ENCODE peak calls at places on chromosomes 13 and 19, in nine cellular contexts. Q is heart right ventricle, A is AG04449, W is mucosa of descending colon, Y is GM12865, O is psoas muscle, G is HepG2, D is stomach, K is foreskin fibroblast. X is an unnamed sample.

GRCh38 chr13:36839281-36839680 is 20.3 kb downstream of the RFXAP start:
- DNase-seq in Q (no peak), A (no peak), W (no peak), Y (no peak), O (no peak), G (no peak), D (no peak), K (no peak), X (no peak)

GRCh38 chr13:37486171-37486661 is 112.4 kb downstream of the POSTN start:
- DNase-seq in Q (no peak), A (no peak), W (no peak), Y (no peak), O (no peak), G (no peak), D (no peak), K (no peak), X (no peak)

GRCh38 chr13:79966502-79966901 is 374.4 kb downstream of the SPRY2 start:
- DNase-seq in Q (no peak), A (no peak), W (no peak), Y (no peak), O (no peak), G (no peak), D (no peak), K (peak; percentile 56), X (no peak)

GRCh38 chr13:77810430-77810829 is 108.2 kb downstream of the EDNRB start:
- DNase-seq in Q (no peak), A (no peak), W (no peak), Y (peak; percentile 55), O (no peak), G (no peak), D (no peak), K (peak; percentile 11), X (no peak)

GRCh38 chr13:108213946-108214345 is 1.4 kb downstream of the LIG4 start:
- DNase-seq in Q (no peak), A (no peak), W (no peak), Y (no peak), O (no peak), G (no peak), D (no peak), K (no peak), X (no peak)

GRCh38 chr19:19209372-19209771 is 2.4 kb upstream of the NCAN start:
- DNase-seq in Q (no peak), A (no peak), W (no peak), Y (peak; percentile 41), O (no peak), G (no peak), D (no peak), K (no peak), X (no peak)

GRCh38 chr13:45396548-45397095 is 21.6 kb downstream of the SLC25A30 start:
- DNase-seq in Q (no peak), A (no peak), W (no peak), Y (no peak), O (no peak), G (no peak), D (peak; percentile 57), K (no peak), X (no peak)

GRCh38 chr13:74641586-74641985 is 507.4 kb upstream of the KLF12 start:
- DNase-seq in Q (no peak), A (peak; percentile 44), W (no peak), Y (no peak), O (no peak), G (no peak), D (no peak), K (peak; percentile 91), X (no peak)

GRCh38 chr13:109141716-109142115 is 512.3 kb downstream of the MYO16 start:
- DNase-seq in Q (no peak), A (no peak), W (no peak), Y (no peak), O (no peak), G (no peak), D (no peak), K (no peak), X (no peak)

GRCh38 chr19:46878613-46879375 is 18.0 kb downstream of the ARHGAP35 start:
- DNase-seq in Q (no peak), A (no peak), W (no peak), Y (no peak), O (no peak), G (no peak), D (no peak), K (peak; percentile 87), X (peak; percentile 48)

GRCh38 chr13:47990920-47991466 is 10.1 kb downstream of the SUCLA2 start:
- DNase-seq in Q (no peak), A (no peak), W (no peak), Y (no peak), O (no peak), G (no peak), D (no peak), K (no peak), X (no peak)

GRCh38 chr19:19751846-19752245 is 18.9 kb upstream of the ZNF14 start:
- DNase-seq in Q (no peak), A (no peak), W (no peak), Y (no peak), O (no peak), G (no peak), D (no peak), K (no peak), X (no peak)

GRCh38 chr19:2283835-2284507 is 2.0 kb upstream of the PEAK3 start:
- DNase-seq in Q (no peak), A (no peak), W (no peak), Y (no peak), O (no peak), G (no peak), D (no peak), K (no peak), X (no peak)

GRCh38 chr19:2278504-2279158 is 3.3 kb downstream of the PEAK3 start:
- DNase-seq in Q (no peak), A (no peak), W (peak; percentile 81), Y (no peak), O (no peak), G (no peak), D (no peak), K (no peak), X (no peak)

GRCh38 chr19:2282862-2283237 is 875 bp upstream of the PEAK3 start:
- DNase-seq in Q (no peak), A (no peak), W (no peak), Y (no peak), O (no peak), G (no peak), D (no peak), K (no peak), X (no peak)

GRCh38 chr19:2280633-2281264 is 1.2 kb downstream of the PEAK3 start:
- DNase-seq in Q (no peak), A (no peak), W (peak; percentile 56), Y (no peak), O (no peak), G (no peak), D (no peak), K (no peak), X (no peak)

DNA sequence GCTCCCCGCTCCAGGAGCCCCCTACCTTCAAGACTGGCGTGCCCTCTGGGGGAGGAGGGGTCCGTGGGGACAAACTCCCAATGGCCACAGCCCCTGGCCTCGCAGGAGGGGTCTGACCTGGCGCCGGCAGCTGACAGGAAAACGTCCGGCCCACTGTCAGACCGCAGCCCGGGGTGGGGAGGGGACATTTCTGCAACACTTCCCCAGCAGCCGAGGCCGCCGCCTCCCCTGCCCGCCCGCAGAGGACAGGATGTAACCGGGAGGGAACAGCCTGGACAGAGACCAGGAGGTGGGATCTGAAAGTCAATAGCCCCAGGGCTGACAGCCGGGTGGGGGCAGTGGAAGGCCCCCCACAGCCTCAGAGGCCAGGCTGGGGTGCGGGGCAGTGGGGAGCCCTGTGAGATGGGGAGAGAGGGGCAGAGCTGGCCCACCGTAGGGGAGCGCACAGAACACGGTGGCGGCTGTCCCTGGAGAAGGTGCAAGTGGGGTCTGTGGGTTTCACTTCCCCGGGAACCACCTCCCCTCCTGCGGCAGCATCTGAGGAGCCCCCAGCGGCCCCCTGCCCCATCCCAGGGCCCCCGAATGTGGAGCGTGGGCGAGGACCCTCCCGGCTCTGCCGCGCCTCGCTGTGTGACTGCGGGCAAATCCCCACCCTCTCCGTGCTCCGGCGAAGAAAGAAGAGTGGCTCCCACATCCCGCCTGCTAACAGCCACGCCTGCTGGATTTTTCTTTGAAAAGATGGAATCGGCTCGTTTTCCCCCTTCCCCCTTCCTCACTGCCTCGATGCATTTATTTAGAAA is at the start of gene PEAK3:
- DNase-seq in Q (peak; percentile 81), A (no peak), W (peak; percentile 90), Y (peak; percentile 45), O (peak; percentile 70), G (no peak), D (peak; percentile 67), K (peak; percentile 66), X (no peak)
- TF ChIP-seq CTCF in Q (no peak), A (no peak), W (no peak), Y (no peak), O (no peak), G (peak; percentile 19), D (no peak), K (no peak), X (no peak)

DNA sequence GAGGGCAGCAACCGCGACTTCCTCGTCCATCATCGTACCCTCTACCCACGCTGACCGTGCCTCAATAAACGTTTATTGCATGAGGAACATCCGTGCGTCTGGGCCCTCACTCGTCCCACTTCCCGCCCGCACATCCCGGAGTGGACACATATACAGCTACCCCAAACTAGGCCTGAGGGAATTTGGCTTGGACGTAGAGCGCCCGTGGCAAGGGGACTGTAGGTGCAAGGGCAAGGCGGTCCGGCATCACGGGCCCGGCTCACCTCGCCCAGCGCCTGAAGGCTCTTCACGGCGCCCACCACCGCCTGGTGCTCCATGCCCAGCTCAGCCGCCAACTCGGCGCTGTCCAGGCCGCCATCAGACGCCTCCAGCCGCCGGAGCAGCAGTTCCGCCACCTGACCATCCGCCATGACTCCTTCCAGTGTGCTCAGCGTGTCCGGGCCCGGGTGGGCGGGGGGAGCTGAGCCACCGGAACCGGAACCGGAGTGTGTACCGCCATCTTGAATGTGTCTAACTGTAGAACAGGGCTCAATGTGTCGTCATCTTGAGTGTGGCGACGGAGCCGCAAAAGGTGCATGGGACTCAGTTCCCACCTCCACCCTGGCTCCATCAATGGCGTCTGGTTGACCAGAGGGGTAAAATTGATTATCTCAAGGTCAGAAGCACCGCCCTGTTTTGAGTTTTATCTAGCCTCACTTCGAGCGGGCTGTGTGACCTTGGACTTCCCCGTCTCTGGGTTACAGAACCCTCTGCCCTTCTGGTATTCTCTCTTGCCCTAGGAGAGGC is at the start of gene FARSA:
- DNase-seq in Q (peak; percentile 94), A (no peak), W (peak; percentile 95), Y (peak; percentile 96), O (peak; percentile 95), G (peak; percentile 84), D (peak; percentile 93), K (peak; percentile 96), X (peak; percentile 76)
- TF ChIP-seq CTCF in Q (no peak), A (no peak), W (no peak), Y (no peak), O (no peak), G (no peak), D (no peak), K (no peak), X (no peak)

GRCh38 chr13:113567681-113568080 is 16.9 kb upstream of the TFDP1 start:
- DNase-seq in Q (no peak), A (no peak), W (no peak), Y (no peak), O (no peak), G (no peak), D (peak; percentile 2), K (no peak), X (no peak)
- TF ChIP-seq CTCF in Q (no peak), A (no peak), W (no peak), Y (no peak), O (no peak), G (no peak), D (no peak), K (no peak), X (no peak)

GRCh38 chr13:66234159-66234558 is 996.0 kb downstream of the PCDH9 start:
- DNase-seq in Q (no peak), A (no peak), W (no peak), Y (no peak), O (no peak), G (peak; percentile 6), D (no peak), K (no peak), X (no peak)

GRCh38 chr13:66237411-66238062 is 992.6 kb downstream of the PCDH9 start:
- DNase-seq in Q (no peak), A (no peak), W (no peak), Y (no peak), O (no peak), G (no peak), D (no peak), K (peak; percentile 3), X (no peak)
- TF ChIP-seq CTCF in Q (no peak), A (no peak), W (no peak), Y (no peak), O (no peak), G (no peak), D (no peak), K (no peak), X (no peak)